ENCODE peak calls at places on chromosomes 3 and 15, in seven cellular contexts. One of them, this sample, is unnamed.

GRCh38 chr15:48040166-48040817 is 80.5 kb upstream of the SLC24A5 start:
- DNase-seq in heart right ventricle: no peak
- DNase-seq in lower leg skin: no peak
- DNase-seq in cardiac fibroblast: peak
- DNase-seq in astrocyte of the spinal cord: peak
- DNase-seq in NB4: no peak
- DNase-seq in thoracic aorta: no peak
- DNase-seq in this sample: no peak

GRCh38 chr15:75785771-75786563 is 57.3 kb upstream of the UBE2Q2 start:
- DNase-seq in heart right ventricle: no peak
- DNase-seq in lower leg skin: no peak
- DNase-seq in cardiac fibroblast: peak
- DNase-seq in astrocyte of the spinal cord: no peak
- DNase-seq in NB4: no peak
- DNase-seq in thoracic aorta: no peak
- DNase-seq in this sample: no peak

GRCh38 chr15:75676688-75677475 is 29.2 kb downstream of the SNX33 start:
- DNase-seq in heart right ventricle: no peak
- DNase-seq in lower leg skin: no peak
- DNase-seq in cardiac fibroblast: no peak
- DNase-seq in astrocyte of the spinal cord: no peak
- DNase-seq in NB4: no peak
- DNase-seq in thoracic aorta: no peak
- DNase-seq in this sample: no peak

GRCh38 chr3:136069933-136070332 is 104.4 kb downstream of the PPP2R3A start:
- DNase-seq in heart right ventricle: no peak
- DNase-seq in lower leg skin: no peak
- DNase-seq in cardiac fibroblast: no peak
- DNase-seq in astrocyte of the spinal cord: no peak
- DNase-seq in NB4: no peak
- DNase-seq in thoracic aorta: no peak
- DNase-seq in this sample: no peak

GRCh38 chr15:60118564-60119080 is 114.5 kb downstream of the FOXB1 start:
- DNase-seq in heart right ventricle: no peak
- DNase-seq in lower leg skin: no peak
- DNase-seq in cardiac fibroblast: no peak
- DNase-seq in astrocyte of the spinal cord: no peak
- DNase-seq in NB4: no peak
- DNase-seq in thoracic aorta: no peak
- DNase-seq in this sample: no peak

GRCh38 chr3:47855461-47856383 is 52.8 kb downstream of the DHX30 start:
- DNase-seq in heart right ventricle: no peak
- DNase-seq in lower leg skin: no peak
- DNase-seq in cardiac fibroblast: no peak
- DNase-seq in astrocyte of the spinal cord: no peak
- DNase-seq in NB4: no peak
- DNase-seq in thoracic aorta: no peak
- DNase-seq in this sample: no peak

GRCh38 chr3:150879141-150879540 is 26.1 kb downstream of the MINDY4B start:
- DNase-seq in heart right ventricle: no peak
- DNase-seq in lower leg skin: no peak
- DNase-seq in cardiac fibroblast: no peak
- DNase-seq in astrocyte of the spinal cord: no peak
- DNase-seq in NB4: no peak
- DNase-seq in thoracic aorta: no peak
- DNase-seq in this sample: no peak

GRCh38 chr3:141998674-141999290 is 122.3 kb downstream of the ATP1B3 start:
- DNase-seq in heart right ventricle: no peak
- DNase-seq in lower leg skin: no peak
- DNase-seq in cardiac fibroblast: peak
- DNase-seq in astrocyte of the spinal cord: peak
- DNase-seq in NB4: peak
- DNase-seq in thoracic aorta: no peak
- DNase-seq in this sample: no peak

DNA sequence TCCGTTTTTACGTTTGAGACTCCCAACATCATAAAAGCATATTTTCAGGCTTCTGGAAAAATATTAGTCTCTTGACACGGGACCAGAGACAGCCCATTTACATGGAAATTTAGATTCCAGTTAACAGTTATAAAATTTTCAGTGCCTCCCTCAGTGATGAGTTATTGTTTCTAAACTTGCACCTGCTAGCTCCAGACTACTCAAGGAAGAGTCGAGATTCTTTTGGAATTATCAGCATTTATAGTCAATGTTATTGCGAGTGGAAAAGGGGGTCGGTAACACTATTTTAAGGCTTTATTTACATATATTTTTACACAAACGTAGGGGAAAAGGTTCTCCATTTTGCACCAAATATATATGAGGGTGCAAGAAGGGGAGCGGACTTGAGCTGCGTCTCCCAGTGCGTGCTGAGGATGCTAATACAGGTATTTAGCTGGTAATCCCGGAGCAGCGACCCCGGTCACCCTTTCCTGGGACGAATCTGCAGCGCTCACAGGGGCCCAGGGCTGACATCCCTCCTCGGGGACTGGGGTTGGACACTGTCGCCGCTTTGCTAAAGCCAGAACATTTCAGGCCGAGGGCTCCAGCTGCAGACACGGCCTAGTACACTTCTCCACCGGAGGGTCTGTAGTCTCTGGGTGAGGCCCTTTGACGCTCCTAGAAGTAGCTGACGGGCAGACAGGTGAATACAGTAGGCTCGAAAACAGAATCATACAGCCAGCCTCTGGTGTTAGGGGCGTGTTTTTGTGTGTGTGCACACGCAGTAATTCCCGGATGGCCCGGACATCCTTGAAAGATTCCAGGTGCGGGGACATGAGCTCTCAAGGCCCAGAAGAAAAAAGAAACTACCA is 729 bp upstream of the ZBTB11 start:
- DNase-seq in heart right ventricle: no peak
- DNase-seq in lower leg skin: no peak
- DNase-seq in cardiac fibroblast: no peak
- DNase-seq in astrocyte of the spinal cord: no peak
- DNase-seq in NB4: peak
- DNase-seq in thoracic aorta: no peak
- DNase-seq in this sample: peak
- H3K4me3 ChIP-seq in heart right ventricle: peak
- H3K4me3 ChIP-seq in lower leg skin: peak
- H3K4me3 ChIP-seq in cardiac fibroblast: peak
- H3K4me3 ChIP-seq in astrocyte of the spinal cord: peak
- H3K4me3 ChIP-seq in NB4: peak
- H3K4me3 ChIP-seq in thoracic aorta: peak
- H3K4me3 ChIP-seq in this sample: peak

GRCh38 chr3:156843071-156843808 is 17.1 kb downstream of the LEKR1 start:
- DNase-seq in heart right ventricle: no peak
- DNase-seq in lower leg skin: no peak
- DNase-seq in cardiac fibroblast: no peak
- DNase-seq in astrocyte of the spinal cord: peak
- DNase-seq in NB4: no peak
- DNase-seq in thoracic aorta: no peak
- DNase-seq in this sample: no peak
- H3K4me3 ChIP-seq in heart right ventricle: no peak
- H3K4me3 ChIP-seq in lower leg skin: no peak
- H3K4me3 ChIP-seq in cardiac fibroblast: no peak
- H3K4me3 ChIP-seq in astrocyte of the spinal cord: no peak
- H3K4me3 ChIP-seq in NB4: no peak
- H3K4me3 ChIP-seq in thoracic aorta: peak
- H3K4me3 ChIP-seq in this sample: no peak

GRCh38 chr15:82805994-82806406 is at the start of gene FSD2:
- DNase-seq in heart right ventricle: peak
- DNase-seq in lower leg skin: no peak
- DNase-seq in cardiac fibroblast: no peak
- DNase-seq in astrocyte of the spinal cord: no peak
- DNase-seq in NB4: peak
- DNase-seq in thoracic aorta: no peak
- DNase-seq in this sample: no peak
- H3K4me3 ChIP-seq in heart right ventricle: peak
- H3K4me3 ChIP-seq in lower leg skin: no peak
- H3K4me3 ChIP-seq in cardiac fibroblast: no peak
- H3K4me3 ChIP-seq in astrocyte of the spinal cord: no peak
- H3K4me3 ChIP-seq in NB4: no peak
- H3K4me3 ChIP-seq in thoracic aorta: no peak
- H3K4me3 ChIP-seq in this sample: no peak

GRCh38 chr3:106819445-106819844 is 557.8 kb upstream of the CCDC54 start:
- DNase-seq in heart right ventricle: no peak
- DNase-seq in lower leg skin: no peak
- DNase-seq in cardiac fibroblast: no peak
- DNase-seq in astrocyte of the spinal cord: no peak
- DNase-seq in NB4: no peak
- DNase-seq in thoracic aorta: no peak
- DNase-seq in this sample: no peak
- H3K4me3 ChIP-seq in heart right ventricle: no peak
- H3K4me3 ChIP-seq in lower leg skin: no peak
- H3K4me3 ChIP-seq in cardiac fibroblast: no peak
- H3K4me3 ChIP-seq in astrocyte of the spinal cord: no peak
- H3K4me3 ChIP-seq in NB4: no peak
- H3K4me3 ChIP-seq in thoracic aorta: no peak
- H3K4me3 ChIP-seq in this sample: no peak

DNA sequence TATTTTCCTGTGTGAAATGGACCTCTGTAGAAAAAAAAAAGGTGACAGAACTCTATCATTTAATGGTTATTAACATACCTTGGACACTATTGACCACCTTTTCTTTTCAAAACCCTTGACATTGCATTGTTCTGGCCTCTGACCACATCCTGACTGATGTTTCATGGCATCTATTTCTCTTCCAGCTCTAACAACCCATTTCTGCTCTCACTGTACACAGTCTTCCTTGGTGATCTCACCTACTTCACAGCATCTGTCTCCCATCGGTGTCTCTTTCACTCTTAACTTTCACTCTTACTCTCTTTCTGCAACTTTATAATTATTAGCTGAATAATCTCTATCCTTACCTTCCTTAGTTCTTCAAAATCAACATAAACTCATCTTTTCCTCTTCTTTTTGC is 217.4 kb upstream of the CD96 start:
- DNase-seq in heart right ventricle: no peak
- DNase-seq in lower leg skin: no peak
- DNase-seq in cardiac fibroblast: no peak
- DNase-seq in astrocyte of the spinal cord: no peak
- DNase-seq in NB4: no peak
- DNase-seq in thoracic aorta: no peak
- DNase-seq in this sample: no peak
- H3K4me3 ChIP-seq in heart right ventricle: no peak
- H3K4me3 ChIP-seq in lower leg skin: no peak
- H3K4me3 ChIP-seq in cardiac fibroblast: no peak
- H3K4me3 ChIP-seq in astrocyte of the spinal cord: no peak
- H3K4me3 ChIP-seq in NB4: no peak
- H3K4me3 ChIP-seq in thoracic aorta: no peak
- H3K4me3 ChIP-seq in this sample: no peak

GRCh38 chr3:188349276-188349962 is 195.5 kb downstream of the LPP start:
- DNase-seq in heart right ventricle: peak
- DNase-seq in lower leg skin: no peak
- DNase-seq in cardiac fibroblast: peak
- DNase-seq in astrocyte of the spinal cord: no peak
- DNase-seq in NB4: peak
- DNase-seq in thoracic aorta: no peak
- DNase-seq in this sample: no peak
- H3K4me3 ChIP-seq in heart right ventricle: no peak
- H3K4me3 ChIP-seq in lower leg skin: no peak
- H3K4me3 ChIP-seq in cardiac fibroblast: no peak
- H3K4me3 ChIP-seq in astrocyte of the spinal cord: no peak
- H3K4me3 ChIP-seq in NB4: no peak
- H3K4me3 ChIP-seq in thoracic aorta: peak
- H3K4me3 ChIP-seq in this sample: no peak

GRCh38 chr3:45002139-45002660 is 23.9 kb upstream of the CLEC3B start:
- DNase-seq in heart right ventricle: no peak
- DNase-seq in lower leg skin: no peak
- DNase-seq in cardiac fibroblast: no peak
- DNase-seq in astrocyte of the spinal cord: no peak
- DNase-seq in NB4: no peak
- DNase-seq in thoracic aorta: no peak
- DNase-seq in this sample: no peak

GRCh38 chr3:45001738-45002137 is 24.4 kb upstream of the CLEC3B start:
- DNase-seq in heart right ventricle: no peak
- DNase-seq in lower leg skin: no peak
- DNase-seq in cardiac fibroblast: no peak
- DNase-seq in astrocyte of the spinal cord: no peak
- DNase-seq in NB4: no peak
- DNase-seq in thoracic aorta: no peak
- DNase-seq in this sample: no peak

GRCh38 chr3:45002680-45003079 is 23.4 kb upstream of the CLEC3B start:
- DNase-seq in heart right ventricle: no peak
- DNase-seq in lower leg skin: no peak
- DNase-seq in cardiac fibroblast: no peak
- DNase-seq in astrocyte of the spinal cord: no peak
- DNase-seq in NB4: no peak
- DNase-seq in thoracic aorta: no peak
- DNase-seq in this sample: no peak

GRCh38 chr3:45000823-45001222 is 24.8 kb downstream of the EXOSC7 start:
- DNase-seq in heart right ventricle: no peak
- DNase-seq in lower leg skin: no peak
- DNase-seq in cardiac fibroblast: no peak
- DNase-seq in astrocyte of the spinal cord: no peak
- DNase-seq in NB4: no peak
- DNase-seq in thoracic aorta: no peak
- DNase-seq in this sample: no peak

GRCh38 chr3:44999782-45000181 is 23.7 kb downstream of the EXOSC7 start:
- DNase-seq in heart right ventricle: no peak
- DNase-seq in lower leg skin: no peak
- DNase-seq in cardiac fibroblast: no peak
- DNase-seq in astrocyte of the spinal cord: no peak
- DNase-seq in NB4: no peak
- DNase-seq in thoracic aorta: no peak
- DNase-seq in this sample: no peak
- H3K4me3 ChIP-seq in heart right ventricle: no peak
- H3K4me3 ChIP-seq in lower leg skin: no peak
- H3K4me3 ChIP-seq in cardiac fibroblast: no peak
- H3K4me3 ChIP-seq in astrocyte of the spinal cord: no peak
- H3K4me3 ChIP-seq in NB4: no peak
- H3K4me3 ChIP-seq in thoracic aorta: no peak
- H3K4me3 ChIP-seq in this sample: no peak

GRCh38 chr3:122184591-122184929 is 1.1 kb downstream of the CASR start:
- DNase-seq in heart right ventricle: no peak
- DNase-seq in lower leg skin: no peak
- DNase-seq in cardiac fibroblast: no peak
- DNase-seq in astrocyte of the spinal cord: no peak
- DNase-seq in NB4: no peak
- DNase-seq in thoracic aorta: no peak
- DNase-seq in this sample: no peak
- H3K4me3 ChIP-seq in heart right ventricle: peak
- H3K4me3 ChIP-seq in lower leg skin: no peak
- H3K4me3 ChIP-seq in cardiac fibroblast: no peak
- H3K4me3 ChIP-seq in astrocyte of the spinal cord: no peak
- H3K4me3 ChIP-seq in NB4: no peak
- H3K4me3 ChIP-seq in thoracic aorta: peak
- H3K4me3 ChIP-seq in this sample: no peak

This sample was measured in ovary.